ENCODE peak calls at places on chromosomes 4 and X, in four cellular contexts. One of them, this sample, is unnamed.

GRCh38 chr4:6019316-6020263 is 1.4 kb upstream of the C4orf50 start:
- DNase-seq in NCI-H510A: no peak
- DNase-seq in NCI-H1092: peak
- DNase-seq in central memory CD4-positive, alpha-beta T cell: no peak
- DNase-seq in this sample: peak

GRCh38 chr4:25702848-25703247 is 47.2 kb downstream of the SLC34A2 start:
- DNase-seq in NCI-H1092: peak
- DNase-seq in central memory CD4-positive, alpha-beta T cell: no peak
- DNase-seq in NCI-H510A: no peak
- DNase-seq in this sample: no peak

GRCh38 chr4:3311489-3312171 is 18.8 kb downstream of the RGS12 start:
- DNase-seq in NCI-H1092: no peak
- DNase-seq in central memory CD4-positive, alpha-beta T cell: no peak
- DNase-seq in NCI-H510A: no peak
- DNase-seq in this sample: no peak

GRCh38 chrX:107632291-107632690 is 4.0 kb downstream of the PRPS1 start:
- DNase-seq in NCI-H1092: no peak
- DNase-seq in NCI-H510A: no peak
- DNase-seq in central memory CD4-positive, alpha-beta T cell: no peak
- DNase-seq in this sample: no peak

GRCh38 chr4:169092889-169093522 is 83.0 kb upstream of the CBR4 start:
- DNase-seq in NCI-H1092: no peak
- DNase-seq in central memory CD4-positive, alpha-beta T cell: no peak
- DNase-seq in NCI-H510A: no peak
- DNase-seq in this sample: no peak

GRCh38 chr4:81314897-81315470 is 100.0 kb upstream of the PRKG2 start:
- DNase-seq in NCI-H510A: no peak
- DNase-seq in central memory CD4-positive, alpha-beta T cell: no peak
- DNase-seq in NCI-H1092: peak
- DNase-seq in this sample: no peak

GRCh38 chr4:151524610-151525009 is 115.6 kb downstream of the FHIP1A start:
- DNase-seq in central memory CD4-positive, alpha-beta T cell: no peak
- DNase-seq in NCI-H510A: no peak
- DNase-seq in NCI-H1092: no peak
- DNase-seq in this sample: no peak

GRCh38 chr4:185235480-185236154 is 26.2 kb downstream of the SNX25 start:
- DNase-seq in central memory CD4-positive, alpha-beta T cell: peak
- DNase-seq in NCI-H510A: no peak
- DNase-seq in NCI-H1092: no peak
- DNase-seq in this sample: no peak

GRCh38 chrX:103254171-103254824 is 657 bp downstream of the TCEAL8 start:
- DNase-seq in central memory CD4-positive, alpha-beta T cell: peak
- DNase-seq in NCI-H1092: peak
- DNase-seq in NCI-H510A: peak
- DNase-seq in this sample: peak

GRCh38 chrX:25524150-25524549 is 508.4 kb upstream of the ARX start:
- DNase-seq in NCI-H510A: no peak
- DNase-seq in NCI-H1092: no peak
- DNase-seq in central memory CD4-positive, alpha-beta T cell: no peak
- DNase-seq in this sample: peak

GRCh38 chrX:9581771-9582396 is 117.0 kb downstream of the TBL1X start:
- DNase-seq in NCI-H510A: no peak
- DNase-seq in central memory CD4-positive, alpha-beta T cell: no peak
- DNase-seq in NCI-H1092: no peak
- DNase-seq in this sample: no peak

GRCh38 chrX:72371405-72371804 is 65.7 kb upstream of the CITED1 start:
- DNase-seq in central memory CD4-positive, alpha-beta T cell: no peak
- DNase-seq in NCI-H510A: no peak
- DNase-seq in NCI-H1092: no peak
- DNase-seq in this sample: no peak

GRCh38 chr4:6526171-6526570 is 48.8 kb upstream of the MAN2B2 start:
- DNase-seq in NCI-H1092: no peak
- DNase-seq in NCI-H510A: no peak
- DNase-seq in central memory CD4-positive, alpha-beta T cell: no peak
- DNase-seq in this sample: no peak

GRCh38 chr4:147599206-147599605 is 18.0 kb upstream of the TMEM184C start:
- DNase-seq in NCI-H510A: no peak
- DNase-seq in central memory CD4-positive, alpha-beta T cell: no peak
- DNase-seq in NCI-H1092: no peak
- DNase-seq in this sample: no peak

GRCh38 chrX:102934624-102935023 is 2.4 kb upstream of the RAB40AL start:
- DNase-seq in central memory CD4-positive, alpha-beta T cell: peak
- DNase-seq in NCI-H510A: no peak
- DNase-seq in NCI-H1092: no peak
- DNase-seq in this sample: peak

GRCh38 chr4:149781150-149781549 is 34.5 kb downstream of the IQCM start:
- DNase-seq in NCI-H1092: no peak
- DNase-seq in central memory CD4-positive, alpha-beta T cell: no peak
- DNase-seq in NCI-H510A: no peak
- DNase-seq in this sample: peak

GRCh38 chrX:38175140-38175539 is 45.5 kb downstream of the SRPX start:
- DNase-seq in central memory CD4-positive, alpha-beta T cell: no peak
- DNase-seq in NCI-H1092: peak
- DNase-seq in NCI-H510A: no peak
- DNase-seq in this sample: peak

GRCh38 chr4:22522706-22523501 is 7.0 kb upstream of the ADGRA3 start:
- DNase-seq in NCI-H510A: no peak
- DNase-seq in NCI-H1092: no peak
- DNase-seq in central memory CD4-positive, alpha-beta T cell: no peak
- DNase-seq in this sample: no peak

GRCh38 chrX:98065151-98065550 is 1181.4 kb downstream of the RPA4 start:
- DNase-seq in central memory CD4-positive, alpha-beta T cell: no peak
- DNase-seq in NCI-H510A: no peak
- DNase-seq in NCI-H1092: no peak
- DNase-seq in this sample: no peak

GRCh38 chr4:145796338-145796737 is 116.4 kb downstream of the C4orf51 start:
- DNase-seq in central memory CD4-positive, alpha-beta T cell: no peak
- DNase-seq in NCI-H510A: no peak
- DNase-seq in NCI-H1092: no peak
- DNase-seq in this sample: no peak

GRCh38 chr4:1516881-1517480 is 110.7 kb upstream of the NKX1-1 start:
- DNase-seq in NCI-H510A: no peak
- DNase-seq in NCI-H1092: no peak
- DNase-seq in central memory CD4-positive, alpha-beta T cell: no peak
- DNase-seq in this sample: no peak

GRCh38 chrX:25039036-25039435 is 23.3 kb upstream of the ARX start:
- DNase-seq in NCI-H1092: no peak
- DNase-seq in central memory CD4-positive, alpha-beta T cell: no peak
- DNase-seq in NCI-H510A: no peak
- DNase-seq in this sample: no peak

GRCh38 chr4:107312366-107312765 is 276.3 kb upstream of the DKK2 start:
- DNase-seq in NCI-H510A: no peak
- DNase-seq in central memory CD4-positive, alpha-beta T cell: no peak
- DNase-seq in NCI-H1092: no peak
- DNase-seq in this sample: no peak

GRCh38 chrX:78384486-78384885 is 57.1 kb upstream of the CYSLTR1 start:
- DNase-seq in NCI-H510A: no peak
- DNase-seq in central memory CD4-positive, alpha-beta T cell: no peak
- DNase-seq in NCI-H1092: no peak
- DNase-seq in this sample: no peak

GRCh38 chrX:49192722-49193328 is 6.7 kb upstream of the PRICKLE3 start:
- DNase-seq in NCI-H510A: no peak
- DNase-seq in NCI-H1092: no peak
- DNase-seq in central memory CD4-positive, alpha-beta T cell: no peak
- DNase-seq in this sample: no peak

GRCh38 chr4:24754586-24754985 is 40.8 kb upstream of the SOD3 start:
- DNase-seq in NCI-H510A: no peak
- DNase-seq in NCI-H1092: no peak
- DNase-seq in central memory CD4-positive, alpha-beta T cell: no peak
- DNase-seq in this sample: no peak

GRCh38 chrX:10111364-10112148 is 45.2 kb upstream of the CLCN4 start:
- DNase-seq in central memory CD4-positive, alpha-beta T cell: peak
- DNase-seq in NCI-H510A: no peak
- DNase-seq in NCI-H1092: no peak
- DNase-seq in this sample: no peak

GRCh38 chrX:66676413-66676812 is 37.5 kb upstream of the EDA2R start:
- DNase-seq in NCI-H1092: no peak
- DNase-seq in central memory CD4-positive, alpha-beta T cell: no peak
- DNase-seq in NCI-H510A: no peak
- DNase-seq in this sample: no peak

GRCh38 chrX:133783273-133783672 is 202.1 kb downstream of the GPC3 start:
- DNase-seq in NCI-H510A: no peak
- DNase-seq in NCI-H1092: no peak
- DNase-seq in central memory CD4-positive, alpha-beta T cell: no peak
- DNase-seq in this sample: no peak

GRCh38 chrX:458631-459061 is 71.9 kb upstream of the PPP2R3B start:
- DNase-seq in central memory CD4-positive, alpha-beta T cell: no peak
- DNase-seq in NCI-H510A: no peak
- DNase-seq in NCI-H1092: no peak
- DNase-seq in this sample: no peak

GRCh38 chrX:25754399-25754798 is 383.7 kb upstream of the MAGEB18 start:
- DNase-seq in NCI-H1092: no peak
- DNase-seq in NCI-H510A: no peak
- DNase-seq in central memory CD4-positive, alpha-beta T cell: no peak
- DNase-seq in this sample: no peak

GRCh38 chr4:22235798-22236197 is 280.1 kb downstream of the ADGRA3 start:
- DNase-seq in NCI-H1092: no peak
- DNase-seq in central memory CD4-positive, alpha-beta T cell: no peak
- DNase-seq in NCI-H510A: no peak
- DNase-seq in this sample: no peak

GRCh38 chr4:9962611-9963314 is 58.5 kb downstream of the SLC2A9 start:
- DNase-seq in NCI-H510A: no peak
- DNase-seq in central memory CD4-positive, alpha-beta T cell: no peak
- DNase-seq in NCI-H1092: no peak
- DNase-seq in this sample: no peak

GRCh38 chrX:107537815-107538214 is 88.4 kb downstream of the FRMPD3 start:
- DNase-seq in NCI-H510A: no peak
- DNase-seq in NCI-H1092: no peak
- DNase-seq in central memory CD4-positive, alpha-beta T cell: peak
- DNase-seq in this sample: no peak

GRCh38 chr4:31085736-31086135 is 365.6 kb downstream of the PCDH7 start:
- DNase-seq in NCI-H1092: no peak
- DNase-seq in NCI-H510A: no peak
- DNase-seq in central memory CD4-positive, alpha-beta T cell: no peak
- DNase-seq in this sample: no peak